ENCODE peak calls at places on chromosomes 5 and 9, in five cellular contexts. A is mucosa of gallbladder; L is activated T-cell treated with anti-CD3 and anti-CD28 coated beads, Interleukin-2, amount 50 U/mL, for 24 hours; T is left colon; E is stimulated activated CD8-positive, alpha-beta memory T cell treated with anti-CD3 and anti-CD28 coated beads, Interleukin-4, amount 100 ng/mL, for 1 hour. Y is an unnamed sample.

GRCh38 chr9:138122201-138122600 is 244.6 kb downstream of the CACNA1B start:
- DNase-seq in E (no peak), T (no peak), A (no peak), L (no peak), Y (no peak)

GRCh38 chr5:90590-91547 is 1.1 kb upstream of the PLEKHG4B start:
- DNase-seq in T (no peak), E (no peak), L (no peak), A (no peak), Y (peak; percentile 25)

GRCh38 chr9:126752376-126752775 is 52.5 kb upstream of the ZBTB43 start:
- DNase-seq in L (no peak), E (no peak), T (no peak), A (no peak), Y (no peak)

GRCh38 chr5:1007681-1008450 is 736 bp upstream of the NKD2 start:
- DNase-seq in L (no peak), T (peak; percentile 11), A (no peak), E (no peak), Y (no peak)

GRCh38 chr5:117863589-117864296 is 1124.6 kb downstream of the DTWD2 start:
- DNase-seq in T (no peak), L (no peak), A (no peak), E (no peak), Y (no peak)

GRCh38 chr5:151040211-151040747 is 19.9 kb downstream of the GPX3 start:
- DNase-seq in A (no peak), T (no peak), E (no peak), L (no peak), Y (peak; percentile 41)

GRCh38 chr9:87451149-87451548 is 46.5 kb upstream of the DAPK1 start:
- DNase-seq in E (no peak), L (no peak), A (no peak), T (no peak), Y (no peak)

GRCh38 chr5:64144429-64145215 is 21.0 kb upstream of the RNF180 start:
- DNase-seq in L (no peak), E (no peak), A (no peak), T (no peak), Y (no peak)

GRCh38 chr5:76763136-76763535 is 47.2 kb downstream of the F2R start:
- DNase-seq in E (no peak), A (no peak), L (no peak), T (no peak), Y (no peak)

GRCh38 chr9:133147412-133148271 is 16.1 kb downstream of the GBGT1 start:
- DNase-seq in T (peak; percentile 86), E (peak; percentile 78), A (peak; percentile 78), L (peak; percentile 89), Y (peak; percentile 82)

GRCh38 chr9:133643978-133644760 is 8.0 kb downstream of the DBH start:
- DNase-seq in T (no peak), A (no peak), L (no peak), E (no peak), Y (no peak)

GRCh38 chr5:111834926-111835599 is 78.1 kb upstream of the NREP start:
- DNase-seq in A (no peak), T (no peak), L (no peak), E (no peak), Y (no peak)